ENCODE peak calls at places on chromosomes 12 and 14, in ten cellular contexts. F is HCEC 1CT, L is cardiac septum, V is DMS 273 treated with DMSO at 0.1 percent for 48 hours, U is left cardiac atrium, E is cardiac muscle cell, G is pancreas, M is psoas muscle, D is myocyte, Y is HEK293T. S is an unnamed sample.

GRCh38 chr12:8544295-8544694 is 3.6 kb upstream of the CLEC4E start:
- DNase-seq in G (no peak), D (peak), U (peak), V (no peak), E (peak), M (no peak), F (peak), L (no peak), Y (peak), S (no peak)

GRCh38 chr14:72123755-72124154 is 191.5 kb downstream of the RGS6 start:
- DNase-seq in F (no peak), U (no peak), D (no peak), M (no peak), V (no peak), L (no peak), Y (no peak), E (no peak), G (no peak), S (no peak)

GRCh38 chr12:88946377-88946997 is 366.2 kb upstream of the KITLG start:
- DNase-seq in Y (no peak), V (no peak), U (no peak), F (peak), G (no peak), E (peak), L (no peak), M (no peak), D (peak), S (no peak)

GRCh38 chr12:125178222-125178621 is 113.0 kb downstream of the AACS start:
- DNase-seq in E (no peak), U (no peak), Y (no peak), M (no peak), G (no peak), F (no peak), V (no peak), L (no peak), D (no peak), S (no peak)

GRCh38 chr14:34029921-34030334 is 79.1 kb upstream of the EGLN3 start:
- DNase-seq in V (no peak), M (peak), E (peak), L (no peak), D (no peak), U (peak), G (no peak), Y (peak), F (no peak), S (no peak)

GRCh38 chr12:107610030-107610859 is 75.4 kb upstream of the PWP1 start:
- DNase-seq in L (no peak), G (no peak), E (peak), V (peak), D (peak), M (no peak), U (no peak), F (no peak), Y (peak), S (no peak)

GRCh38 chr12:53550595-53550994 is 43.3 kb upstream of the NPFF start:
- DNase-seq in D (no peak), U (no peak), L (no peak), V (no peak), Y (no peak), F (no peak), E (peak), G (no peak), M (no peak), S (no peak)

GRCh38 chr14:77094672-77095284 is 3.3 kb upstream of the CIPC start:
- DNase-seq in V (peak), L (peak), M (peak), U (peak), F (peak), Y (peak), D (peak), E (peak), G (no peak), S (peak)

GRCh38 chr12:59085680-59086079 is 165.4 kb upstream of the LRIG3 start:
- DNase-seq in L (no peak), F (no peak), E (no peak), D (no peak), Y (no peak), G (no peak), M (no peak), V (no peak), U (no peak), S (no peak)

GRCh38 chr12:82407481-82407880 is 49.2 kb downstream of the METTL25 start:
- DNase-seq in M (no peak), L (no peak), Y (no peak), E (peak), F (no peak), V (no peak), D (no peak), U (no peak), G (no peak), S (no peak)

GRCh38 chr14:33061667-33062325 is 123.1 kb downstream of the NPAS3 start:
- DNase-seq in L (no peak), V (no peak), E (peak), M (no peak), G (no peak), D (no peak), U (no peak), F (no peak), Y (peak), S (no peak)

GRCh38 chr12:57370084-57370483 is 60.8 kb downstream of the R3HDM2 start:
- DNase-seq in U (no peak), M (no peak), V (no peak), F (no peak), E (no peak), Y (no peak), L (no peak), D (no peak), G (no peak), S (no peak)

GRCh38 chr12:25800101-25800500 is 158.4 kb upstream of the RASSF8 start:
- DNase-seq in G (no peak), E (peak), V (no peak), L (no peak), U (no peak), F (no peak), Y (no peak), M (no peak), D (peak), S (no peak)

GRCh38 chr12:62516932-62517331 is 50.3 kb downstream of the MON2 start:
- DNase-seq in U (no peak), G (no peak), E (no peak), V (no peak), M (no peak), D (no peak), Y (no peak), F (no peak), L (no peak), S (no peak)

GRCh38 chr14:68198713-68199464 is 379.3 kb downstream of the RAD51B start:
- DNase-seq in Y (no peak), V (no peak), G (no peak), M (no peak), D (no peak), L (no peak), F (no peak), U (no peak), E (peak), S (no peak)

GRCh38 chr12:126036348-126036747 is 971.1 kb downstream of the AACS start:
- DNase-seq in U (no peak), F (no peak), G (no peak), Y (no peak), V (no peak), L (no peak), E (no peak), D (no peak), M (no peak), S (no peak)

GRCh38 chr12:6592087-6592486 is 15.1 kb downstream of the CHD4 start:
- DNase-seq in G (no peak), M (no peak), F (no peak), L (no peak), U (no peak), D (no peak), V (no peak), Y (no peak), E (no peak), S (no peak)

GRCh38 chr12:49331360-49332222 is 5.4 kb downstream of the C1QL4 start:
- DNase-seq in Y (peak), D (peak), M (peak), U (peak), V (peak), L (no peak), G (peak), E (peak), F (peak), S (peak)

GRCh38 chr12:104764225-104765073 is 193.6 kb downstream of the SLC41A2 start:
- DNase-seq in L (no peak), M (no peak), D (no peak), F (no peak), Y (no peak), V (no peak), U (no peak), E (no peak), G (no peak), S (no peak)

GRCh38 chr12:120261951-120262851 is 3.3 kb downstream of the PXN start:
- DNase-seq in L (no peak), F (peak), G (no peak), V (no peak), M (no peak), E (no peak), D (peak), Y (no peak), U (no peak), S (no peak)

GRCh38 chr14:28751467-28752058 is 15.0 kb upstream of the FOXG1 start:
- DNase-seq in G (no peak), M (no peak), U (no peak), Y (peak), E (peak), D (peak), V (peak), F (peak), L (no peak), S (no peak)

GRCh38 chr12:56628671-56629458 is 1.3 kb downstream of the BAZ2A start:
- DNase-seq in V (no peak), D (peak), Y (peak), E (peak), M (peak), F (peak), G (no peak), L (no peak), U (peak), S (no peak)

GRCh38 chr12:68980476-68981212 is 47.7 kb upstream of the CPM start:
- DNase-seq in L (no peak), E (no peak), G (no peak), U (no peak), D (no peak), F (no peak), M (no peak), V (no peak), Y (no peak), S (no peak)

GRCh38 chr12:70052931-70053497 is 190.2 kb upstream of the CNOT2 start:
- DNase-seq in L (no peak), Y (no peak), E (peak), D (peak), F (peak), U (peak), G (no peak), M (no peak), V (no peak), S (no peak)

GRCh38 chr12:83690465-83690864 is 1003.8 kb downstream of the TMTC2 start:
- DNase-seq in E (no peak), U (no peak), F (no peak), G (no peak), V (no peak), M (no peak), D (no peak), Y (no peak), L (no peak), S (no peak)

GRCh38 chr12:53502983-53503728 is 2.1 kb downstream of the TARBP2 start:
- DNase-seq in V (no peak), D (no peak), G (no peak), U (no peak), M (no peak), L (no peak), F (no peak), Y (no peak), E (no peak), S (no peak)

GRCh38 chr14:61472025-61472672 is 150.8 kb downstream of the PRKCH start:
- DNase-seq in E (peak), L (peak), M (no peak), V (no peak), U (peak), D (peak), Y (no peak), G (no peak), F (peak), S (no peak)

GRCh38 chr12:122001379-122002209 is 20.1 kb upstream of the BCL7A start:
- DNase-seq in D (no peak), F (no peak), L (no peak), V (no peak), G (no peak), Y (no peak), M (no peak), U (no peak), E (no peak), S (no peak)

GRCh38 chr12:71240941-71241340 is 83.1 kb upstream of the TSPAN8 start:
- DNase-seq in U (no peak), G (no peak), L (no peak), F (no peak), M (no peak), Y (no peak), E (peak), D (no peak), V (no peak), S (no peak)

GRCh38 chr12:104544836-104545235 is 88.1 kb downstream of the CHST11 start:
- DNase-seq in G (no peak), E (no peak), L (no peak), U (no peak), V (no peak), D (no peak), F (no peak), M (no peak), Y (no peak), S (no peak)

GRCh38 chr12:29591140-29592020 is 93.9 kb upstream of the OVCH1 start:
- DNase-seq in M (peak), V (no peak), U (no peak), D (no peak), E (peak), F (no peak), L (no peak), Y (no peak), G (no peak), S (no peak)

GRCh38 chr14:21185506-21185905 is 29.6 kb upstream of the OR5AU1 start:
- DNase-seq in Y (no peak), V (no peak), L (no peak), M (no peak), F (no peak), D (no peak), U (no peak), E (peak), G (no peak), S (no peak)

GRCh38 chr12:132275110-132275531 is 54.3 kb downstream of the GALNT9 start:
- DNase-seq in V (peak), Y (peak), M (no peak), F (peak), E (peak), L (no peak), G (peak), D (peak), U (no peak), S (no peak)